ENCODE peak calls at places on chromosomes 6 and 20, in five cellular contexts. S is AG10803, K is vagina, E is choroid plexus epithelial cell, V is uterus. N is an unnamed sample.

GRCh38 chr6:170019259-170020040 is 268.0 kb downstream of the ERMARD start:
- DNase-seq in S (peak; percentile 42), K (peak; percentile 86), E (no peak), V (peak; percentile 12), N (no peak)

GRCh38 chr6:137588472-137588871 is 94.3 kb upstream of the OLIG3 start:
- DNase-seq in S (no peak), K (no peak), E (no peak), V (no peak), N (no peak)

GRCh38 chr20:62227977-62228958 is 8.2 kb upstream of the HRH3 start:
- DNase-seq in S (no peak), K (no peak), E (no peak), V (no peak), N (no peak)

GRCh38 chr6:56510984-56511531 is 131.6 kb downstream of the DST start:
- DNase-seq in S (no peak), K (no peak), E (peak; percentile 73), V (no peak), N (peak; percentile 77)

GRCh38 chr20:44142416-44142815 is 44.6 kb downstream of the JPH2 start:
- DNase-seq in S (peak; percentile 77), K (no peak), E (peak; percentile 70), V (peak; percentile 68), N (peak; percentile 16)

GRCh38 chr20:38173237-38174156 is 8.4 kb upstream of the TGM2 start:
- DNase-seq in S (peak; percentile 88), K (no peak), E (peak; percentile 89), V (peak; percentile 52), N (peak; percentile 93)

GRCh38 chr20:35327074-35327976 is 35.1 kb upstream of the FAM83C start:
- DNase-seq in S (no peak), K (no peak), E (peak; percentile 51), V (no peak), N (no peak)

GRCh38 chr6:18388942-18389341 is 1.8 kb downstream of the RNF144B start:
- DNase-seq in S (peak; percentile 91), K (no peak), E (peak; percentile 82), V (no peak), N (peak; percentile 72)

GRCh38 chr6:130473886-130474285 is 108.1 kb downstream of the TMEM200A start:
- DNase-seq in S (peak; percentile 60), K (no peak), E (peak; percentile 65), V (no peak), N (peak; percentile 73)

GRCh38 chr6:9523462-9523861 is 891.4 kb downstream of the TFAP2A start:
- DNase-seq in S (peak; percentile 85), K (no peak), E (peak; percentile 93), V (no peak), N (peak; percentile 86)

GRCh38 chr6:111658445-111659154 is 52.9 kb upstream of the TRAF3IP2 start:
- DNase-seq in S (peak; percentile 72), K (peak; percentile 77), E (peak; percentile 52), V (peak; percentile 43), N (peak; percentile 86)

GRCh38 chr20:35001596-35002362 is 46.1 kb downstream of the MYH7B start:
- DNase-seq in S (no peak), K (no peak), E (peak; percentile 47), V (no peak), N (no peak)

GRCh38 chr20:34560141-34560523 is 1.6 kb downstream of the MAP1LC3A start:
- DNase-seq in S (no peak), K (no peak), E (no peak), V (peak; percentile 26), N (no peak)

DNA sequence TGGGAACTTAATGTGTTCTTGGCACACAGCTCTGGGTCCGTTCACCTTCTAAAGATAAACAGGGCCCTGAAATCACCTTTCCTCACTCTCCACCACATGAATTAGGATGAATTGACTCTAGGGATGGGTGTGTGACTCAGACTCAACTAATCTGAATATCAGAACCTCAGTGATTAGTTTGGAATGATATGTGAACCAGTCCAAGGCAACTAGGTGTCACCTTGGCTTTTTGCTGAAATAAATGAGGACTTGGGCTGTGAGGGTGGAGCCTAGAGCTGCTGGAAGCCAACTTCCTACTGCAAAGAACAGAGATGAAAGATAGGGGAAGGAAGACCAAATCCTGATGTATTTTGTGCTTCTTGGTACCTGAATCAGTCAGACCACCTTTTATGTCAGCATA is 132.0 kb upstream of the RNF24 start:
- DNase-seq in S (no peak), K (no peak), E (no peak), V (no peak), N (no peak)
- TF ChIP-seq CTCF in S (no peak), K (no peak), E (no peak), V (no peak), N (no peak)

GRCh38 chr6:100452998-100453397 is 11.7 kb downstream of the SIM1 start:
- DNase-seq in S (peak; percentile 47), K (no peak), E (no peak), V (no peak), N (no peak)

GRCh38 chr6:100451577-100451976 is 13.1 kb downstream of the SIM1 start:
- DNase-seq in S (no peak), K (no peak), E (no peak), V (no peak), N (no peak)

GRCh38 chr6:100455230-100456124 is 9.2 kb downstream of the SIM1 start:
- DNase-seq in S (no peak), K (no peak), E (no peak), V (no peak), N (no peak)

GRCh38 chr6:100454571-100455229 is 10.0 kb downstream of the SIM1 start:
- DNase-seq in S (no peak), K (no peak), E (no peak), V (no peak), N (peak; percentile 29)

GRCh38 chr6:100453701-100454521 is 10.8 kb downstream of the SIM1 start:
- DNase-seq in S (no peak), K (no peak), E (no peak), V (no peak), N (no peak)
- H3K4me3 ChIP-seq in S (no peak overlapping the region), K (no peak overlapping the region), E (no peak overlapping the region), V (no peak overlapping the region), N (no peak overlapping the region)

GRCh38 chr6:166172546-166172945 is 4.9 kb upstream of the TBXT start:
- DNase-seq in S (no peak), K (no peak), E (no peak), V (no peak), N (no peak)

GRCh38 chr6:166174031-166174430 is 6.4 kb upstream of the TBXT start:
- DNase-seq in S (no peak), K (no peak), E (no peak), V (no peak), N (no peak)

GRCh38 chr6:166169549-166170421 is 2.1 kb upstream of the TBXT start:
- DNase-seq in S (no peak), K (no peak), E (no peak), V (no peak), N (no peak)

GRCh38 chr6:166176106-166176505 is 8.5 kb upstream of the TBXT start:
- DNase-seq in S (no peak), K (no peak), E (no peak), V (no peak), N (no peak)

DNA sequence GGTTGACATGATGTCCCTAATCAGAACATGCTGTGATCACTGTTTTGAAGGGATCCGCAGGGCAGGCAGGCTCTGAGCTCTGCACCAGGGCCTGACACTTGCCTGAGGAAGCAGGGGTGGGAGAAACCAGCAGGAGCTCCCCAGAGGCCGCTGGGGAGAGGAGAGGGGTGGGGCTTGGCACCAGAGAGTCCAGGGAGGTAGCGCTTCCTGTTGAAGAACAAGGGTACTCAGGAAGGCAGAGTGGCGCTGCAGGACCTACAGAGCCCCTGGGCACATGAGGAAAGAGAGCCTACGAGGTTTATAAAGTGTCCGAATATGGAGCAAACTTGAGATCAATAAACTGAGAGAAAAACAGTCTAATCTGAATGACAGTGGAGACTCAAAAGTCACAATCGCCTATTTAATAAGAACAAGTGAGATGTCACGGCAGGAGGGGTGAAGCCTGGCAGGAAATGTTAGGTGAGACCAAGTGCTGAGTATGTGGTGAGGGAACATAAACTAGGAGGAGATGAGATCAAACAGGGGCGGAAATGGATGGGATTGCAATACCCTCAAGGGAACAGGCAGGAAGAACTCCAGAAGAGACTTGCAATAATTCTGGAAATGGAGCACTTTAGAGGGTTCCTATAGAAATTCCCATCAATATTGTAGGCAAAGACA is 5.8 kb upstream of the TBXT start:
- DNase-seq in S (no peak), K (no peak), E (peak; percentile 7), V (no peak), N (no peak)
- TF ChIP-seq CTCF in S (no peak), K (no peak), E (no peak), V (no peak), N (no peak)

GRCh38 chr6:158810149-158811095 is 8.7 kb downstream of the EZR start:
- DNase-seq in S (no peak), K (no peak), E (no peak), V (no peak), N (no peak)

GRCh38 chr6:158808442-158808833 is 10.7 kb downstream of the EZR start:
- DNase-seq in S (no peak), K (no peak), E (no peak), V (no peak), N (no peak)

GRCh38 chr6:158807515-158808441 is 11.4 kb downstream of the EZR start:
- DNase-seq in S (no peak), K (no peak), E (no peak), V (no peak), N (no peak)

GRCh38 chr6:158805698-158806373 is 13.3 kb downstream of the EZR start:
- DNase-seq in S (no peak), K (no peak), E (no peak), V (no peak), N (no peak)

DNA sequence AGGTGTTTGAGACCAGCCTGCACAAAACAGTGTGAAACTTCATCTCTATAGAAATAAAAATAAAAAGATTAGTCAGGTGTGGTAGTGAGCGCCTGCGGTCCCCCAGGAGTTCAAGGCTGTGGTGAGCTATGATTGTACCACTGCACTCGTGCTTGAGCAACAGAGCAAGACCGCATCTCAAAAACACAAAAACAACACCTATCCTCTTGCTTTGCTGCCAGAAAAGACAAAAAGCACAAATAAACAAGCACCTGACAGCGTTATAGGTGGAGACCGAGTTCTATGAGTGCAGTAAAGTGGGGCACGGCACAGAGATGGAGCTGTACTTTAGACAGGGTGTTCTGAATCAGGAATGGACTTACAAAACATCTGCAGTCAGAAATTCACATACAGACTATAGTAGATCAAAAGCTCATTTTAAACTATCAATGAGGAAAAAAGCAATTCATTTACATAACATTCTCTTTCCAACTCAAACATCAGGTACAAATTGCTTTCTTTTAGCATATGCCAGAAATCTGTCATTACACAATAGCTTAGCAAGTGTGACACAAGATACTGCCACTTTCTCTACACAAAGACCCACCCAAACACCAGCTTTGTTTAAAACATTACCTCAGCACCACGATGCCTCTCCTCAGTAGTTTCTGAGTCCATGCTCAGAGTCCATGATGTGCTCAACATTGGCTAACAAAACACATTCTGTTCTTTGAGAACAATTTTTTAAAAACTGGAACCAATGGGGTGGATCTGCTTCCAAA is 10.1 kb downstream of the EZR start:
- DNase-seq in S (peak; percentile 31), K (no peak), E (no peak), V (no peak), N (peak; percentile 26)
- H3K4me3 ChIP-seq in S (no peak overlapping the region), K (no peak overlapping the region), E (no peak overlapping the region), V (no peak overlapping the region), N (no peak overlapping the region)

GRCh38 chr20:47310729-47311128 is 45.8 kb downstream of the ZMYND8 start:
- DNase-seq in S (no peak), K (no peak), E (no peak), V (no peak), N (no peak)

GRCh38 chr20:47309806-47310426 is 46.6 kb downstream of the ZMYND8 start:
- DNase-seq in S (no peak), K (no peak), E (no peak), V (no peak), N (no peak)

GRCh38 chr20:47314647-47315338 is 41.7 kb downstream of the ZMYND8 start:
- DNase-seq in S (no peak), K (no peak), E (no peak), V (peak; percentile 12), N (no peak)

GRCh38 chr20:47311211-47311610 is 45.3 kb downstream of the ZMYND8 start:
- DNase-seq in S (no peak), K (no peak), E (no peak), V (no peak), N (no peak)

GRCh38 chr20:47311967-47312681 is 44.4 kb downstream of the ZMYND8 start:
- DNase-seq in S (no peak), K (no peak), E (no peak), V (no peak), N (no peak)
- TF ChIP-seq CTCF in S (no peak), K (no peak), E (peak; percentile 32), V (no peak), N (no peak)